ENCODE peak calls at places on chromosomes 12 and 14, in seven cellular contexts. One of them, this sample, is unnamed.

GRCh38 chr12:46549527-46550265 is 177.1 kb upstream of the SLC38A2 start:
- DNase-seq in neuronal stem cell: no peak
- DNase-seq in H9: no peak
- DNase-seq in IMR-90: peak
- DNase-seq in H1: no peak
- DNase-seq in mesenchymal stem cell: peak
- DNase-seq in trophoblast cell: peak
- DNase-seq in this sample: no peak

GRCh38 chr12:114869091-114869834 is 185.3 kb upstream of the TBX3 start:
- DNase-seq in neuronal stem cell: no peak
- DNase-seq in H9: peak
- DNase-seq in IMR-90: peak
- DNase-seq in H1: no peak
- DNase-seq in mesenchymal stem cell: peak
- DNase-seq in trophoblast cell: no peak
- DNase-seq in this sample: peak

GRCh38 chr12:58313091-58313855 is 371.9 kb downstream of the ATP23 start:
- DNase-seq in neuronal stem cell: no peak
- DNase-seq in H9: no peak
- DNase-seq in IMR-90: peak
- DNase-seq in H1: no peak
- DNase-seq in mesenchymal stem cell: peak
- DNase-seq in trophoblast cell: peak
- DNase-seq in this sample: no peak

GRCh38 chr14:100426331-100426730 is 103.2 kb downstream of the SLC25A47 start:
- DNase-seq in neuronal stem cell: no peak
- DNase-seq in H9: no peak
- DNase-seq in IMR-90: no peak
- DNase-seq in H1: no peak
- DNase-seq in mesenchymal stem cell: no peak
- DNase-seq in trophoblast cell: no peak
- DNase-seq in this sample: no peak

GRCh38 chr12:26941251-26941650 is 3.0 kb downstream of the FGFR1OP2 start:
- DNase-seq in neuronal stem cell: no peak
- DNase-seq in H9: no peak
- DNase-seq in IMR-90: no peak
- DNase-seq in H1: no peak
- DNase-seq in mesenchymal stem cell: no peak
- DNase-seq in trophoblast cell: no peak
- DNase-seq in this sample: no peak

GRCh38 chr14:82806016-82806415 is 1272.4 kb upstream of the SEL1L start:
- DNase-seq in neuronal stem cell: no peak
- DNase-seq in H9: no peak
- DNase-seq in IMR-90: no peak
- DNase-seq in H1: no peak
- DNase-seq in mesenchymal stem cell: no peak
- DNase-seq in trophoblast cell: no peak
- DNase-seq in this sample: no peak

GRCh38 chr12:12372946-12373722 is 16.3 kb downstream of the BORCS5 start:
- DNase-seq in neuronal stem cell: no peak
- DNase-seq in H9: no peak
- DNase-seq in IMR-90: no peak
- DNase-seq in H1: no peak
- DNase-seq in mesenchymal stem cell: no peak
- DNase-seq in trophoblast cell: no peak
- DNase-seq in this sample: no peak

GRCh38 chr12:75892779-75893408 is 138.7 kb downstream of the PHLDA1 start:
- DNase-seq in neuronal stem cell: no peak
- DNase-seq in H9: no peak
- DNase-seq in IMR-90: peak
- DNase-seq in H1: no peak
- DNase-seq in mesenchymal stem cell: peak
- DNase-seq in trophoblast cell: peak
- DNase-seq in this sample: peak

GRCh38 chr12:14814082-14814481 is at the start of gene SMCO3:
- DNase-seq in neuronal stem cell: no peak
- DNase-seq in H9: no peak
- DNase-seq in IMR-90: no peak
- DNase-seq in H1: no peak
- DNase-seq in mesenchymal stem cell: no peak
- DNase-seq in trophoblast cell: no peak
- DNase-seq in this sample: no peak

GRCh38 chr14:48568252-48568651 is 892.8 kb upstream of the MDGA2 start:
- DNase-seq in neuronal stem cell: no peak
- DNase-seq in H9: no peak
- DNase-seq in IMR-90: no peak
- DNase-seq in H1: no peak
- DNase-seq in mesenchymal stem cell: no peak
- DNase-seq in trophoblast cell: no peak
- DNase-seq in this sample: no peak
- H3K23ac ChIP-seq in neuronal stem cell: no peak
- H3K23ac ChIP-seq in H9: no peak
- H3K23ac ChIP-seq in IMR-90: no peak
- H3K23ac ChIP-seq in H1: no peak
- H3K23ac ChIP-seq in mesenchymal stem cell: no peak
- H3K23ac ChIP-seq in trophoblast cell: no peak
- H3K23ac ChIP-seq in this sample: no peak

DNA sequence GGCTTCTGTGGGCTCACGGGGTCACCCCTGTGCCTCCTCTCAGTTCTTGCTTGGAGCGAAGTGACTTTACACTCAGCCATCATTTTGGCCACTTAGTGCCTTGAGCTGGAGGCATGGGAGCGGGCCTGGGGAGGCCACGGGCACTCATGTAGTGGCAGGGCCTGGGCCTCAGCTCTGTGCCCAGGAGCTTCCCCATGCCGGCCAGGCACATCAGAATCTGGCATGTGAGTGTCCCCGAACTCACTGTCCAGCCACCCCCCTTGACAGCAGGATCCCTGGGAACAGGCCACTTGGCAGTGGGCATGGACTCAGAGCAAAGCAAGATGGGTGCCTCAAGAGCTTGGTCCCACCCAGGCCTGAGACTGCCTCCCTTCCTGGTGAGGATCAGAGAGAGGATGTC is 29.5 kb downstream of the DDX51 start:
- DNase-seq in neuronal stem cell: no peak
- DNase-seq in H9: no peak
- DNase-seq in IMR-90: no peak
- DNase-seq in H1: peak
- DNase-seq in mesenchymal stem cell: no peak
- DNase-seq in trophoblast cell: no peak
- DNase-seq in this sample: no peak
- H3K23ac ChIP-seq in neuronal stem cell: peak
- H3K23ac ChIP-seq in H9: no peak
- H3K23ac ChIP-seq in IMR-90: no peak
- H3K23ac ChIP-seq in H1: no peak
- H3K23ac ChIP-seq in mesenchymal stem cell: no peak
- H3K23ac ChIP-seq in trophoblast cell: no peak
- H3K23ac ChIP-seq in this sample: no peak

GRCh38 chr12:81164827-81165226 is 86.9 kb downstream of the ACSS3 start:
- DNase-seq in neuronal stem cell: no peak
- DNase-seq in H9: no peak
- DNase-seq in IMR-90: no peak
- DNase-seq in H1: no peak
- DNase-seq in mesenchymal stem cell: no peak
- DNase-seq in trophoblast cell: no peak
- DNase-seq in this sample: no peak

GRCh38 chr12:81167694-81168093 is 89.8 kb downstream of the ACSS3 start:
- DNase-seq in neuronal stem cell: no peak
- DNase-seq in H9: no peak
- DNase-seq in IMR-90: peak
- DNase-seq in H1: no peak
- DNase-seq in mesenchymal stem cell: peak
- DNase-seq in trophoblast cell: no peak
- DNase-seq in this sample: peak

GRCh38 chr12:81161680-81162079 is 83.8 kb downstream of the ACSS3 start:
- DNase-seq in neuronal stem cell: no peak
- DNase-seq in H9: no peak
- DNase-seq in IMR-90: no peak
- DNase-seq in H1: no peak
- DNase-seq in mesenchymal stem cell: no peak
- DNase-seq in trophoblast cell: no peak
- DNase-seq in this sample: no peak

DNA sequence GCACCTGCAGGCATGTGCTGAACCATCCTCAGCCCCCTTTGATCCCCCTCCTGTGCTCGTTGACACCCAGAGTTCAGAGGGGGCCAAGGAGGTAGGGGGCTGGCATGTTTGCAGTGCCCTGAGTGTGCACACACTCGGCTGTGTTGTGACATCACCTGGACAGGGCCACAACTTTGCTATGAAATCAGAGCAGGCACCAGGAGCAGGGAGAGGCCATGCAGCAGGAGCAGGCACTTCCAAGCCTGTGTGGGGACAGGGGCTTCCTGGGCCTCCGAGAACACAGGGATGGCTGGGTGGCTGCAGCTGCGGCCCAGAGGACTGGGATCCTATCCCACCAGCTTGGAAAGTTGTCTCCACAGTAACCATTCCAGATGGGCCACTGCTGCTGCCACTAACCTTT is 84.8 kb downstream of the ACSS3 start:
- DNase-seq in neuronal stem cell: no peak
- DNase-seq in H9: peak
- DNase-seq in IMR-90: no peak
- DNase-seq in H1: no peak
- DNase-seq in mesenchymal stem cell: no peak
- DNase-seq in trophoblast cell: no peak
- DNase-seq in this sample: no peak
- H3K23ac ChIP-seq in neuronal stem cell: no peak
- H3K23ac ChIP-seq in H9: no peak
- H3K23ac ChIP-seq in IMR-90: no peak
- H3K23ac ChIP-seq in H1: no peak
- H3K23ac ChIP-seq in mesenchymal stem cell: no peak
- H3K23ac ChIP-seq in trophoblast cell: no peak
- H3K23ac ChIP-seq in this sample: no peak

GRCh38 chr14:68440776-68441175 is 352.1 kb downstream of the ZFP36L1 start:
- DNase-seq in neuronal stem cell: no peak
- DNase-seq in H9: no peak
- DNase-seq in IMR-90: peak
- DNase-seq in H1: no peak
- DNase-seq in mesenchymal stem cell: no peak
- DNase-seq in trophoblast cell: no peak
- DNase-seq in this sample: no peak

GRCh38 chr14:68442828-68443460 is 349.9 kb downstream of the ZFP36L1 start:
- DNase-seq in neuronal stem cell: no peak
- DNase-seq in H9: no peak
- DNase-seq in IMR-90: peak
- DNase-seq in H1: no peak
- DNase-seq in mesenchymal stem cell: peak
- DNase-seq in trophoblast cell: no peak
- DNase-seq in this sample: no peak

GRCh38 chr14:68444449-68445168 is 348.3 kb downstream of the ZFP36L1 start:
- DNase-seq in neuronal stem cell: no peak
- DNase-seq in H9: no peak
- DNase-seq in IMR-90: peak
- DNase-seq in H1: no peak
- DNase-seq in mesenchymal stem cell: peak
- DNase-seq in trophoblast cell: no peak
- DNase-seq in this sample: no peak

GRCh38 chr14:68439741-68440140 is 353.1 kb downstream of the ZFP36L1 start:
- DNase-seq in neuronal stem cell: no peak
- DNase-seq in H9: no peak
- DNase-seq in IMR-90: no peak
- DNase-seq in H1: no peak
- DNase-seq in mesenchymal stem cell: no peak
- DNase-seq in trophoblast cell: no peak
- DNase-seq in this sample: no peak

DNA sequence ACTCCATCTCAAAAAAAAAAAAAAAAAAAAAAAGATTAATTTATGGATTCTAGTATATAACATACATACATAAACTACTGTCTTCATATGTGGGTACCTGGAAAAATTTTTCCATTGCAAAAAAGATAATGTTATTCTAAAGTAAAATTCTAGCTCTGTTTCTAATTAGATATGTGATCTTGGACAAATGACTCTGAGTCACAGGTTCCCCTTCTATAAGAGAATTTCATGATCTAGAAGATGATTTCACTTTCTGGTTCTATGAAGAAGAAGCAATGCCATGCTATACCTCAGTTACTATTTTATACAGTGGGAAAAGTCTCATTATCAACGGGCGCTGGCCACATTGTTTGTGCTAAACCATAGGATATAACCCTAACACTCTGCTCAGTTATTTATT is 351.3 kb downstream of the ZFP36L1 start:
- DNase-seq in neuronal stem cell: no peak
- DNase-seq in H9: no peak
- DNase-seq in IMR-90: no peak
- DNase-seq in H1: no peak
- DNase-seq in mesenchymal stem cell: no peak
- DNase-seq in trophoblast cell: no peak
- DNase-seq in this sample: no peak
- H3K23ac ChIP-seq in neuronal stem cell: no peak
- H3K23ac ChIP-seq in H9: no peak
- H3K23ac ChIP-seq in IMR-90: no peak
- H3K23ac ChIP-seq in H1: no peak
- H3K23ac ChIP-seq in mesenchymal stem cell: no peak
- H3K23ac ChIP-seq in trophoblast cell: no peak
- H3K23ac ChIP-seq in this sample: no peak

GRCh38 chr14:68065322-68065721 is 245.7 kb downstream of the RAD51B start:
- DNase-seq in neuronal stem cell: no peak
- DNase-seq in H9: no peak
- DNase-seq in IMR-90: no peak
- DNase-seq in H1: no peak
- DNase-seq in mesenchymal stem cell: no peak
- DNase-seq in trophoblast cell: no peak
- DNase-seq in this sample: no peak
- H3K23ac ChIP-seq in neuronal stem cell: no peak
- H3K23ac ChIP-seq in H9: no peak
- H3K23ac ChIP-seq in IMR-90: no peak
- H3K23ac ChIP-seq in H1: no peak
- H3K23ac ChIP-seq in mesenchymal stem cell: no peak
- H3K23ac ChIP-seq in trophoblast cell: no peak
- H3K23ac ChIP-seq in this sample: no peak